ENCODE peak calls at places on chromosomes 7 and 10, in six cellular contexts. V is fibroblast of lung, S is body of pancreas, A is IMR-90, F is AG04450, Z is ovary. D is an unnamed sample.
A peak's percentile ranks its signal among the peaks of the same experiment; 100 is the strongest.

GRCh38 chr10:72337039-72337629 is 17.6 kb downstream of the DNAJB12 start:
- DNase-seq in A (peak; percentile 53), S (peak; percentile 94), Z (peak; percentile 93), V (peak; percentile 40), F (no peak), D (peak; percentile 89)

GRCh38 chr7:1849351-1849951 is 179.4 kb downstream of the ELFN1 start:
- DNase-seq in S (no peak), Z (no peak), F (no peak), A (no peak), V (no peak), D (peak; percentile 17)

GRCh38 chr7:73642834-73643233 is 18.5 kb upstream of the MLXIPL start:
- DNase-seq in A (no peak), S (no peak), F (no peak), Z (no peak), V (peak; percentile 25), D (no peak)

GRCh38 chr7:135801045-135801693 is 52.6 kb upstream of the FAM180A start:
- DNase-seq in Z (no peak), F (peak; percentile 34), A (peak; percentile 74), V (peak; percentile 57), S (peak; percentile 17), D (no peak)

GRCh38 chr10:3853547-3853989 is 68.6 kb upstream of the KLF6 start:
- DNase-seq in Z (no peak), A (no peak), F (no peak), V (peak; percentile 18), S (peak; percentile 51), D (no peak)

GRCh38 chr7:151114151-151115090 is 28.1 kb downstream of the AGAP3 start:
- DNase-seq in F (no peak), V (peak; percentile 44), A (no peak), S (peak; percentile 41), Z (no peak), D (peak; percentile 58)

GRCh38 chr10:30974355-30974754 is 57.3 kb downstream of the ZNF438 start:
- DNase-seq in A (no peak), Z (no peak), F (no peak), S (no peak), V (no peak), D (no peak)

GRCh38 chr7:155792315-155792960 is 19.8 kb downstream of the SHH start:
- DNase-seq in V (no peak), F (no peak), S (no peak), Z (no peak), A (no peak), D (no peak)

GRCh38 chr7:134495546-134495945 is 31.8 kb upstream of the AKR1B10 start:
- DNase-seq in Z (no peak), S (no peak), A (no peak), V (no peak), F (no peak), D (no peak)

GRCh38 chr10:3071405-3072198 is 4.3 kb downstream of the PFKP start:
- DNase-seq in F (no peak), V (peak; percentile 94), A (peak; percentile 96), Z (no peak), S (no peak), D (no peak)

GRCh38 chr10:101494650-101495049 is 93.4 kb downstream of the POLL start:
- DNase-seq in A (no peak), F (no peak), S (no peak), Z (no peak), V (no peak), D (no peak)

GRCh38 chr10:101493782-101494281 is 94.2 kb downstream of the POLL start:
- DNase-seq in A (no peak), Z (no peak), F (no peak), V (no peak), S (no peak), D (no peak)

GRCh38 chr10:101493249-101493648 is 94.8 kb downstream of the POLL start:
- DNase-seq in A (no peak), S (no peak), V (no peak), F (no peak), Z (no peak), D (no peak)

GRCh38 chr10:101492814-101493213 is 95.2 kb downstream of the POLL start:
- DNase-seq in V (no peak), S (no peak), Z (no peak), F (no peak), A (no peak), D (no peak)

GRCh38 chr10:101495324-101495925 is 92.6 kb downstream of the POLL start:
- DNase-seq in A (peak; percentile 3), F (no peak), V (no peak), Z (no peak), S (no peak), D (no peak)
- TF ChIP-seq CTCF in A (peak; percentile 8), F (peak; percentile 28), V (peak; percentile 36), Z (no peak), S (peak; percentile 10), D (no peak)

DNA sequence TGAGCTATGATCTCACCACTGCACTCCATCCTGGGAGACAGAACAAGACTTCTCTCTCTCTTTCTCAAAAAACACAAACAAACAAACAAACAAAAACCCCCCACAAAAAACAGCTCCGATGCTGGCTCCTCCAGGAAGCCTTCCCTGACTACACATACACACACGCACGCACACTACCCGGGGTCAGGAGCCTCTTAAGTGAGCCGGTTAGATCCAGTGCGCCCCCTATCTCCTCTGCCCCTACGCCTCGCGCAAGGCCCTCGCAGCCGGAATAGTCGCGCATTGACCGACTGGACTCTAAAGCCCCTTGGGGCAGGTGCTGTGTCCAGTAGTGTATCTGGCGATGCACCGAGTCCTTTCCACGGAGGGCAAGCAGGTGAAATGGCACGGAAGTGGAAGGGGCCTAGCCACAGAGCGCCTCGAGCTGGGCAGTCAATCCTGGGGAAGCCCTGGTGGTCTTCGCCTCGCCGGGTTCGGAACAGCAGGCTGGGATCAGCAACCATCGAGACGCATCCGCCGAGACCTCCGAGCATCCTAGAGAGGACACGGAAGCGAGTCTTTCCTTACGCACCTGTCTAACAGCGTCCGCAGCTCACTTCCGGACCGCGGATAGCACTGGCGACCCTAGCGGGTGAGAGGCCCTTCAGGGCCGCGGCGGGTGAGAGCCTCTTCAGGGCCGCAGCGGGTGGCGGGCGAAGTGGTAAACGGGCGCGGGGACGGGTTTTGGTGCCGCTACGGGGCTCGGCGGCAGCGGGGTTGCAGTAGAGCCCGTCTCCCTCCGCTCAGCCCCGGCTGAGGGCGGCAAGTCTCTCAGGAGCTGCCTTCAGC is at the start of gene ZSCAN25:
- DNase-seq in S (peak; percentile 87), A (peak; percentile 92), F (peak; percentile 86), V (peak; percentile 92), Z (peak; percentile 90), D (peak; percentile 93)
- TF ChIP-seq CTCF in S (peak; percentile 35), A (peak; percentile 52), F (peak; percentile 52), V (peak; percentile 36), Z (no peak), D (peak; percentile 47)

GRCh38 chr10:48300556-48300955 is 5.9 kb upstream of the MAPK8 start:
- DNase-seq in Z (no peak), A (no peak), V (no peak), S (no peak), F (no peak), D (no peak)
- TF ChIP-seq CTCF in Z (no peak), A (no peak), V (no peak), S (no peak), F (no peak), D (no peak)

GRCh38 chr7:101989101-101989500 is 171.7 kb downstream of the CUX1 start:
- DNase-seq in S (no peak), Z (no peak), V (no peak), A (no peak), F (no peak), D (no peak)

GRCh38 chr7:101988513-101988912 is 171.1 kb downstream of the CUX1 start:
- DNase-seq in F (no peak), S (no peak), A (no peak), V (no peak), Z (no peak), D (no peak)

GRCh38 chr7:101991860-101992259 is 174.4 kb downstream of the CUX1 start:
- DNase-seq in Z (no peak), V (no peak), F (no peak), S (no peak), A (no peak), D (no peak)

GRCh38 chr7:101993311-101993710 is 175.9 kb downstream of the CUX1 start:
- DNase-seq in V (no peak), A (no peak), Z (no peak), F (no peak), S (no peak), D (no peak)

GRCh38 chr7:101990811-101991418 is 173.5 kb downstream of the CUX1 start:
- DNase-seq in Z (no peak), S (no peak), F (no peak), V (no peak), A (no peak), D (no peak)
- TF ChIP-seq CTCF in Z (no peak), S (no peak), F (no peak), V (no peak), A (no peak), D (no peak)

GRCh38 chr10:70376436-70377378 is 5.7 kb downstream of the LRRC20 start:
- DNase-seq in Z (no peak), V (peak; percentile 47), S (no peak), F (no peak), A (no peak), D (no peak)

GRCh38 chr10:70371846-70372245 is 10.6 kb downstream of the LRRC20 start:
- DNase-seq in V (no peak), F (no peak), S (no peak), Z (no peak), A (no peak), D (no peak)

GRCh38 chr10:70378122-70378521 is 4.3 kb downstream of the LRRC20 start:
- DNase-seq in S (no peak), V (peak; percentile 97), F (peak; percentile 90), Z (no peak), A (peak; percentile 95), D (no peak)

GRCh38 chr10:70370766-70371165 is 11.7 kb downstream of the LRRC20 start:
- DNase-seq in V (no peak), A (no peak), S (no peak), F (no peak), Z (no peak), D (no peak)

GRCh38 chr10:70374775-70375614 is 7.4 kb downstream of the LRRC20 start:
- DNase-seq in Z (no peak), F (no peak), A (peak; percentile 51), V (peak; percentile 74), S (no peak), D (no peak)
- TF ChIP-seq CTCF in Z (no peak), F (no peak), A (no peak), V (no peak), S (no peak), D (no peak)

GRCh38 chr7:119782286-119782685 is 490.7 kb upstream of the KCND2 start:
- DNase-seq in S (no peak), A (no peak), V (no peak), Z (no peak), F (no peak), D (no peak)
- TF ChIP-seq CTCF in S (no peak), A (no peak), V (no peak), Z (no peak), F (no peak), D (no peak)

GRCh38 chr7:97752215-97752614 is 20.3 kb downstream of the TAC1 start:
- DNase-seq in F (no peak), Z (no peak), S (no peak), V (no peak), A (no peak), D (no peak)
- TF ChIP-seq CTCF in F (no peak), Z (no peak), S (no peak), V (no peak), A (no peak), D (no peak)